ENCODE peak calls at places on chromosomes 6 and 20, in four cellular contexts. B is GM03348; I is ecto neural progenitor cell; Q is stimulated activated CD4-positive, alpha-beta T cell treated with anti-CD3 and anti-CD28 coated beads, TNF-alpha, amount 100 ng/mL, for 1 hour. M is an unnamed sample.

GRCh38 chr6:142322066-142322465 is 20.3 kb downstream of the ADGRG6 start:
- DNase-seq in Q (no peak), I (no peak), B (no peak), M (no peak)

GRCh38 chr6:2471474-2471873 is 226.1 kb upstream of the GMDS start:
- DNase-seq in Q (no peak), B (no peak), I (no peak), M (no peak)

GRCh38 chr20:24362080-24362479 is 107.3 kb upstream of the SYNDIG1 start:
- DNase-seq in B (no peak), I (no peak), Q (no peak), M (no peak)

GRCh38 chr20:1291191-1291741 is 25.2 kb downstream of the SNPH start:
- DNase-seq in I (no peak), B (peak), Q (no peak), M (no peak)

GRCh38 chr6:11218827-11219826 is 13.3 kb downstream of the NEDD9 start:
- DNase-seq in B (no peak), I (no peak), Q (no peak), M (no peak)

GRCh38 chr6:135181333-135182119 is 418 bp downstream of the MYB start:
- DNase-seq in I (no peak), Q (no peak), B (peak), M (no peak)

GRCh38 chr6:9139762-9140161 is 704.4 kb upstream of the SLC35B3 start:
- DNase-seq in I (no peak), Q (no peak), B (peak), M (no peak)

GRCh38 chr6:35943390-35943789 is 22.5 kb upstream of the SRPK1 start:
- DNase-seq in B (no peak), I (no peak), Q (no peak), M (no peak)

GRCh38 chr6:89411269-89412070 is 603 bp downstream of the RRAGD start:
- DNase-seq in I (peak), B (peak), Q (no peak), M (no peak)

GRCh38 chr20:4820833-4821518 is 99.3 kb downstream of the PRND start:
- DNase-seq in B (peak), Q (no peak), I (no peak), M (no peak)

GRCh38 chr6:38522322-38522721 is 117.4 kb downstream of the BTBD9 start:
- DNase-seq in B (peak), Q (no peak), I (no peak), M (no peak)

GRCh38 chr6:115001726-115002436 is 659.1 kb upstream of the HS3ST5 start:
- DNase-seq in I (no peak), B (no peak), Q (no peak), M (no peak)

GRCh38 chr6:158061709-158062461 is 80.2 kb downstream of the SYNJ2 start:
- DNase-seq in I (no peak), Q (no peak), B (no peak), M (no peak)

GRCh38 chr20:37849169-37849568 is 53.8 kb upstream of the VSTM2L start:
- DNase-seq in I (no peak), Q (no peak), B (no peak), M (no peak)

GRCh38 chr6:43193929-43194328 is 11.9 kb downstream of the CUL9 start:
- DNase-seq in I (peak), B (no peak), Q (no peak), M (no peak)

GRCh38 chr6:55886185-55886836 is 10.9 kb upstream of the BMP5 start:
- DNase-seq in I (no peak), Q (no peak), B (peak), M (no peak)

GRCh38 chr20:5919634-5920544 is 30.4 kb downstream of the TRMT6 start:
- DNase-seq in I (no peak), Q (no peak), B (no peak), M (no peak)

GRCh38 chr20:829531-829930 is 4.0 kb upstream of the FAM110A start:
- DNase-seq in Q (no peak), B (no peak), I (no peak), M (no peak)

M was measured in effector CD8-positive, alpha-beta T cell.